ENCODE peak calls at places on chromosomes 11 and 22, in four cellular contexts. S is hepatocyte, W is heart left ventricle, B is neural progenitor cell. O is an unnamed sample. For H3K36me3, the result is how much of the 10 kb centered on the place peaks cover.

GRCh38 chr11:113090716-113091577 is 129.7 kb downstream of the NCAM1 start:
- DNase-seq in S (no peak), B (no peak), W (no peak), O (peak)

GRCh38 chr11:124717786-124718634 is 21.7 kb upstream of the NRGN start:
- DNase-seq in S (peak), B (peak), W (peak), O (peak)

GRCh38 chr11:10455637-10456487 is 798 bp downstream of the AMPD3 start:
- DNase-seq in W (peak), B (peak), S (peak), O (peak)

GRCh38 chr11:19736831-19737230 is 24.2 kb downstream of the NAV2 start:
- DNase-seq in B (no peak), S (no peak), W (no peak), O (no peak)

GRCh38 chr11:128299132-128299726 is 288.1 kb downstream of the ETS1 start:
- DNase-seq in B (no peak), S (peak), W (no peak), O (peak)

GRCh38 chr22:42604403-42604802 is 10.3 kb downstream of the POLDIP3 start:
- DNase-seq in B (no peak), W (no peak), S (no peak), O (no peak)

GRCh38 chr11:15987044-15987443 is 369.3 kb downstream of the SOX6 start:
- DNase-seq in S (no peak), W (no peak), B (no peak), O (no peak)

GRCh38 chr11:107179829-107180228 is 161.6 kb upstream of the GUCY1A2 start:
- DNase-seq in S (no peak), W (no peak), B (no peak), O (no peak)

GRCh38 chr11:123426766-123427165 is 3.3 kb upstream of the GRAMD1B start:
- DNase-seq in W (no peak), S (no peak), B (no peak), O (no peak)

GRCh38 chr11:104772806-104773241 is 125.4 kb downstream of the CASP12 start:
- DNase-seq in W (no peak), S (peak), B (no peak), O (peak)

GRCh38 chr11:15197696-15198095 is 83.0 kb downstream of the INSC start:
- DNase-seq in W (no peak), S (no peak), B (no peak), O (no peak)

GRCh38 chr22:46866591-46866990 is 104.1 kb downstream of the TBC1D22A start:
- DNase-seq in W (no peak), S (no peak), B (no peak), O (peak)

GRCh38 chr22:37379716-37380115 is 47.6 kb downstream of the ELFN2 start:
- DNase-seq in B (no peak), W (no peak), S (no peak), O (no peak)

GRCh38 chr22:42169055-42169469 is 38.5 kb upstream of the CYP2D6 start:
- DNase-seq in S (peak), W (peak), B (peak), O (peak)

DNA sequence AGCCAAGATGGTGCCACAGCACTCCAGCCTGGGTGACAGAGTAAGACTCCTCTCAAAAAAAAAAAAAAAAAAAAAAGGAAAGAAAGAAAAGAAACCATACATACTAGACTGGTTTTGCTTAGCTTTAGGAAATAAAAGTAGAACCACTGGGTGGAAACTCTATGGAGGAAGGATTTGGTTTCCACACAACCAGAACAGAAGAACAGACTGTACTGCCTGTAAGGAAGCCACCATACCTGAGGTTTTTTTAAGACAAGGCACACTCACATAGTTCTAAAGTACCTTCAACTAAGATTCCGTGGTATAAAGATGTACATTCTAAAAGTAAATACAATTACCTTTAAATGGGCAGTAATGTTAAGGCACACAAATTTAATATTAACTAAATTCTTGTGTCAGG is 58.6 kb downstream of the NUP98 start:
- DNase-seq in S (no peak), B (no peak), W (no peak), O (no peak)
- H3K36me3 ChIP-seq in S (under half), B (under half), W (half or more), O (under half)

GRCh38 chr11:67118059-67118766 is 850 bp upstream of the KDM2A start:
- DNase-seq in B (no peak), S (peak), W (peak), O (no peak)
- H3K4me3 ChIP-seq in B (peak), S (peak), W (peak), O (peak)

GRCh38 chr11:72812604-72812967 is 1.6 kb upstream of the ATG16L2 start:
- DNase-seq in B (no peak), S (no peak), W (no peak), O (no peak)

GRCh38 chr11:72814139-72814830 is at the start of gene ATG16L2:
- DNase-seq in W (peak), B (peak), S (peak), O (peak)

GRCh38 chr11:72813740-72814138 is 472 bp upstream of the ATG16L2 start:
- DNase-seq in B (peak), S (peak), W (peak), O (no peak)

GRCh38 chr11:72814831-72815618 is 814 bp downstream of the ATG16L2 start:
- DNase-seq in W (no peak), S (peak), B (peak), O (peak)

DNA sequence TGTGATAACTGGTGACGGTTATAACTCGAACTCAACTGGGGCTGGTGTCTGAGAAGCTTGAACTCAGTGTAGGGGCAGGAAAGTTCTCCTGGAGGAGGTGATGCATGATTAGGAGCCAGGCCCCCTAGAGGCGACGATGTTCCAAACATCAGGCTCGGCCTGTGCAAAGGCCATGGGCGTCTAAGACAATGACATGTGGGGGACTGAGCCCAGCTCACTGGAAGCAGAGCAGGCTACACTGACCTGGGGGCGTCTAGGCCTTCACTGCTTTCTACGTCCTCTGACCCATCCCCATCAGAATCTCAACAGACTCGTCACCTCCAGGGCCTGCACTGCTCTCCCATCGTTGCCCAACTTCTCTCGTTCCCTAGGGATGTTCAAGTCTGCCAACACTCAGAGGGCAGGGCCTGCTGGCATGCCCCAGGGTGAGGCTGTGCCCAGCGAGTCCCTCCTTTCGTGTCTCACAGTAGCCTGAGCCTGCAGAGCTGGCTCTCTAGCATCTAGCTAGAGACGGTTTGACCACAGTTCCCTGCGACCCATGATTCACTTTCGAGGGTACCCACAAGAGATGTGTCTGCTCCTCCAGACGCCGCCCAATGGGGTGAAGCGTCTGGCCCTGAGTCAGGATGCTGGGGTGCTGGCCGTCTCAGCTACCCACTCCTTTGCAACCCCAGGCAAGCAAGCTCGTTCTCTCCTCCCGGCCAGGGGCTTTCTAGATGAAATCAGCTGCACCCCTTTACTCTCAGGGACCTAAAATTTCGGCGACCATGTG is 1.1 kb upstream of the ATG16L2 start:
- DNase-seq in W (peak), S (peak), B (peak), O (peak)
- H3K36me3 ChIP-seq in W (under half), S (under half), B (under half), O (under half)

DNA sequence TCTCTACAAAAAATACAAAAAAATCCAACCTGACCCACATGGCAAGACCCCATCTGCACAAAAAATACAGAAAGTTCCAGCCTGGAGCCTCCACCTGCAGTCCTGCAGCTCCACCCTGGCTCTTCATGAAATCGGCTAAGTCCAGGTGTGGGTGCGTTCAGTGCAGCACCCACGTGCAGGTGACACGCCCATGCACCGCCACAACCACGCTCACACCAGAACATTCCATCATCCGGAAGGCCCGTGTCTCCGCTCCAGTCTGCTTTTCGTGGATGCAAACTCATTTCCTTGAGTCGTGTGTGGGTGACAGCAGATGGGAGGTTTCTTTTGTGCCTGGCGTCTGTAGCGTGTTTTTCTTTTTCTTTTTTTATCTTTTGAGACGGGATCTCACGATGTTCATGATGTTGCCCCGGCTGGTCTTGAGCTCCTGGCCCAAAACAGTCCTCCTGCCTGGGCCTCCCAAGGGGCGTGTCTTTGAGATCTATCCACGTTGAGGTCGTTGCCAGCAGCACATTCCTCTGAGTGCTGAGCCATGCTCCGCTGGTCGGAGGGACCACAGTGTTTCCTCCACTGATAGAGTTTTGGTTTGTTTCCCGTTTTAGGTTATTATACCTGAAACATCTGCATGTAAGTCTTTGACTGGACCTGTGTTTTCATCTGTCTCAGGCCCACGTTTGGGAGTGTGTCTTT is 7.1 kb downstream of the PTDSS2 start:
- DNase-seq in W (peak), B (no peak), S (no peak), O (no peak)
- H3K4me3 ChIP-seq in W (no peak), B (no peak), S (no peak), O (no peak)

GRCh38 chr11:63993983-63994382 is 7.7 kb downstream of the OTUB1 start:
- DNase-seq in W (peak), B (no peak), S (no peak), O (no peak)

GRCh38 chr11:63997104-63997700 is 11.0 kb downstream of the OTUB1 start:
- DNase-seq in B (no peak), W (no peak), S (no peak), O (no peak)

GRCh38 chr11:63991558-63991957 is 5.3 kb downstream of the OTUB1 start:
- DNase-seq in W (no peak), B (no peak), S (no peak), O (no peak)

GRCh38 chr11:63996512-63996911 is 10.3 kb downstream of the OTUB1 start:
- DNase-seq in S (no peak), B (no peak), W (no peak), O (no peak)

DNA sequence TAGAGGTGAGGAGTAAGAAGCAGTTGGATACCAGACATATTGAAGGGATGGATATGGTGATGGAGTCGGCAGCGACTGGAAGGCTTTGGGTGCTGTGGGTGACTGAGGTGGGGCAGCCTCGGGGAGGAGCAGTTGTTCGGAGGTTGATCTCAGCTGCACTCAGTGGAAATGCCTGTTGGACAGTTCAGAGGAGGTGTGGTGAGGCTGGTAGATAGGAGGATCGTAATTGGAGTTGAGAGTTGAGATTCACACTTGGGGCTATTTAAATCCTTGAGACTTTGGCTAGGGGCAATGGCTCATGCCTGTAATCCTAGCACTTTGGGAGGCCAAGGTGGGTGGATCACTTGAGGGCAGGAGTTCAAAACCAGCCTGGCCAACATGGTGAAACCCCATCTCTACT is 6.9 kb downstream of the OTUB1 start:
- DNase-seq in S (no peak), B (no peak), W (no peak), O (no peak)
- H3K36me3 ChIP-seq in S (under half), B (under half), W (half or more), O (under half)

GRCh38 chr22:32622004-32622761 is 147.6 kb downstream of the FBXO7 start:
- DNase-seq in W (peak), B (peak), S (peak), O (no peak)
- H3K4me3 ChIP-seq in W (no peak), B (peak), S (no peak), O (no peak)

GRCh38 chr22:24412274-24412673 is 15.1 kb upstream of the ADORA2A start:
- DNase-seq in B (no peak), W (no peak), S (no peak), O (no peak)
- H3K36me3 ChIP-seq in B (under half), W (half or more), S (under half), O (under half)